ENCODE peak calls at places on chromosomes 5 and 9, in four cellular contexts. H is GM12878, I is K562, Y is HepG2. F is an unnamed sample.

GRCh38 chr5:96336351-96336985 is 96.6 kb downstream of the PCSK1 start:
- DNase-seq in H (no peak), I (peak), Y (peak), F (peak)

GRCh38 chr5:76952795-76953536 is at the start of gene CRHBP:
- DNase-seq in H (no peak), I (no peak), Y (no peak), F (no peak)

GRCh38 chr5:143314664-143315063 is 88.8 kb downstream of the NR3C1 start:
- DNase-seq in H (no peak), I (no peak), Y (no peak), F (no peak)

GRCh38 chr9:111362526-111362925 is 32.5 kb upstream of the OR2K2 start:
- DNase-seq in H (no peak), I (no peak), Y (no peak), F (no peak)

GRCh38 chr5:151106073-151106472 is 25.2 kb upstream of the TNIP1 start:
- DNase-seq in H (no peak), I (no peak), Y (no peak), F (no peak)

GRCh38 chr5:163718256-163718655 is 212.8 kb downstream of the MAT2B start:
- DNase-seq in H (no peak), I (no peak), Y (no peak), F (no peak)

GRCh38 chr9:132288371-132288770 is 66.4 kb downstream of the SETX start:
- DNase-seq in H (no peak), I (no peak), Y (no peak), F (no peak)

GRCh38 chr9:18184034-18184800 is 289.7 kb upstream of the ADAMTSL1 start:
- DNase-seq in H (no peak), I (no peak), Y (no peak), F (no peak)

GRCh38 chr5:117748336-117748735 is 1173.7 kb upstream of the SEMA6A start:
- DNase-seq in H (no peak), I (no peak), Y (no peak), F (no peak)

GRCh38 chr5:143064207-143064606 is 294.0 kb downstream of the ARHGAP26 start:
- DNase-seq in H (no peak), I (no peak), Y (no peak), F (no peak)

GRCh38 chr9:98974994-98975712 is 31.4 kb downstream of the COL15A1 start:
- DNase-seq in H (no peak), I (peak), Y (peak), F (peak)

GRCh38 chr5:156920042-156920860 is 42.8 kb downstream of the TIMD4 start:
- DNase-seq in H (peak), I (no peak), Y (no peak), F (no peak)

GRCh38 chr9:130332384-130332926 is 66.9 kb downstream of the HMCN2 start:
- DNase-seq in H (no peak), I (no peak), Y (no peak), F (no peak)

GRCh38 chr5:98593418-98593817 is 180.0 kb upstream of the RGMB start:
- DNase-seq in H (no peak), I (no peak), Y (no peak), F (no peak)

GRCh38 chr9:13823021-13823420 is 490.9 kb downstream of the NFIB start:
- DNase-seq in H (no peak), I (no peak), Y (no peak), F (no peak)

GRCh38 chr5:81848368-81848767 is 97.5 kb upstream of the SSBP2 start:
- DNase-seq in H (no peak), I (no peak), Y (no peak), F (no peak)

GRCh38 chr5:143311428-143311827 is 92.1 kb downstream of the NR3C1 start:
- DNase-seq in H (no peak), I (no peak), Y (no peak), F (no peak)

GRCh38 chr9:121976751-121977150 is 116.4 kb downstream of the TTLL11 start:
- DNase-seq in H (no peak), I (no peak), Y (no peak), F (no peak)

GRCh38 chr9:126513159-126514036 is 100.3 kb upstream of the LMX1B start:
- DNase-seq in H (no peak), I (no peak), Y (no peak), F (no peak)
- TF ChIP-seq SP1 in H (no peak), I (no peak), Y (no peak), F (no peak)

DNA sequence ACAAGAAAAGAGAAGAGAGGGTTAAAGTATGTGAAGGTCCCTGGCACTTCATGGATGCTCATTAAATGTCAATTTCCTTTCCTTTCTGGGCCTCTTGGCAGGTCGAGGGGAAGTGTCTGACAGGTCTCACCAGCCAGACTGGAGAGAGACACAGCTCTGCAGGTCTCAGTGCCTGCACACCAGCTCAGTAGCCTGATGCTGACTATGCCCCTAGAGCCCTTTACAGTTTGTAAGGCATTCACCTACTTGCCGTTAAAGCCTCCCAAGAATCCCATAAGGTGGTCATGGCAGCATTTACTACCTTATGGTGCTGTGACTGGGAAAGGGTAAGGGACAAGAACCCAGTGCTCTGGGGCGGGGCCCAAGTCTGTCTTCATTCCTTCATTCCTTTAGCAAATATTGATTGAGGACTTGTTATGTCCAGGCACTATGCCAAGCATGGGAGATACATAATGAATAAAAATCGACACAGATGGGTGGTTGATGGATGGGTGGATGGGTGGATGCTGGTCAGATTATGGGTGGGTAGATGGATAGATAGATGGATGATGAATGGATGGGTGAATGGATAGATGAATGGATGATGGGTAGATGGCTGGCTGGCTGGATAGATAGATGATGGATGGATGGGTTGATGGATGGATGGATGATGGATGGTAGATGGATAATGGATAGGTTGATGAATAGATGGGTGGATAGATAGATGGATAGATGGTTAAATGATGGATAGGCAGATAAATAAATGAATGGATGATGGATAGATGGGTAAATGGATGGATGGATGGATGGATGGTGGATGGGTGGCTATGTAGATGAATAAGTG is 21.3 kb upstream of the KIF12 start:
- DNase-seq in H (no peak), I (no peak), Y (no peak), F (no peak)
- TF ChIP-seq FOXK2 in H (no peak), I (no peak), Y (no peak), F (no peak)

DNA sequence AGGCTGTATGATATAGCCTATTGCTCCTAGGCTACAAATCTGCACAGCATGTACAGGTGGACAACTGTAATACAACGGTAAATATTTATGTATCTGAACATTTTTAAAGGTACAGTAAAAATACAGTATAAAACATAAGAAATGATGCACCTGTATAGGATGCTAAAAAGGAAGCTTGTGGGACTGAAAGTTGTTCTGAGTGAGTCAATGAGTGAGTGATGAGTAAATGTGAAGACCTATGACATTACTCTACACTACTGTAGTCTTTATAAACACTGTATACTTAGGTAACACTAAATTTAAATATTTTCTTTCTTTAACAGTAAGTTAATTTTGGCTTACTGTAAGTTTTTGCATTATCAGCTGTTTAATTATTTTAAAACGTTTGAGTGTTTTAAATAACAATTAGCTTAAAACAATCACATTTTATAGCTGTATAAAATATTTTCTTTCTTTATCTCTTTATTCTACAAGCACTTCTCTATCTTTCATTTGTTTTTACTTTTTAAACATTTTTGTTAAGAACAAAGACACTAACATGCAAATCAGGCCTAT is 28.1 kb downstream of the CDH18 start:
- DNase-seq in H (no peak), I (no peak), Y (no peak), F (no peak)
- TF ChIP-seq SP1 in H (no peak), I (no peak), Y (no peak), F (no peak)

GRCh38 chr5:60797482-60798153 is 46.5 kb downstream of the ELOVL7 start:
- DNase-seq in H (no peak), I (no peak), Y (no peak), F (no peak)
- TF ChIP-seq FOXK2 in H (no peak), I (no peak), Y (no peak), F (no peak)

GRCh38 chr9:106974341-106974740 is 111.4 kb downstream of the ZNF462 start:
- DNase-seq in H (no peak), I (no peak), Y (no peak), F (no peak)
- TF ChIP-seq SP1 in H (no peak), I (no peak), Y (no peak), F (no peak)

GRCh38 chr5:172943283-172943841 is 15.9 kb upstream of the RPL26L1 start:
- DNase-seq in H (no peak), I (peak), Y (no peak), F (peak)
- TF ChIP-seq FOXK2 in H (no peak), I (no peak), Y (no peak), F (no peak)

DNA sequence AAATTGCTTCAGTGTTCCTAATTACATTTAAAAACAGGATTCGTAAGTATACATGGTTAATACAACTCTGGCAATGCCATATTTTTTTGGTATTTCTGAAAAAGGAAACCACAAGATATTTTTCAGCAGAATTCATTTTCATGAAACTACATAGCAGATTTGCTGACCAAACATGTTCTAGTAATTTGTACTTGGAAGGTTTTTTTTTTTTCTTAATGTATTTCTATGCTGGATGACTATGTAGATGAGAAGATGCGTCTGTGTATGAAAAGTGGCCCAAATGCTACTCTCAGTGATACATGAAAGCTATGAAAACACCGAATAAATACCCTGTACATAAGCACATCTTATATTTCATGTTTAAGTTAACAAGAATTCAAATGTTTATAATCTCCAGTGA is 400.9 kb upstream of the CYLC2 start:
- DNase-seq in H (no peak), I (no peak), Y (no peak), F (no peak)
- TF ChIP-seq SP1 in H (no peak), I (no peak), Y (no peak), F (no peak)

F was measured in HEK293T.